ENCODE peak calls at places on chromosomes 5 and 9, in ten cellular contexts. V, X, H, U, Z, I, E, G, M and K are unnamed samples.

GRCh38 chr9:134373269-134373668 is 47.0 kb downstream of the RXRA start:
- DNase-seq in V (no peak), X (no peak), H (no peak), U (no peak), Z (no peak), I (no peak), E (no peak), G (no peak), M (no peak), K (no peak)

GRCh38 chr9:76725181-76725580 is 39.1 kb upstream of the PCA3 start:
- DNase-seq in V (no peak), X (no peak), H (no peak), U (no peak), Z (no peak), I (no peak), E (no peak), G (no peak), M (no peak), K (no peak)

GRCh38 chr5:115586525-115587146 is 15.6 kb downstream of the TICAM2 start:
- DNase-seq in V (peak; percentile 34), X (peak; percentile 71), H (no peak), U (no peak), Z (no peak), I (no peak), E (no peak), G (no peak), M (no peak), K (no peak)

GRCh38 chr9:83220737-83221136 is 157.8 kb upstream of the RASEF start:
- DNase-seq in V (no peak), X (peak; percentile 56), H (no peak), U (no peak), Z (peak; percentile 12), I (peak; percentile 89), E (no peak), G (no peak), M (no peak), K (no peak)

GRCh38 chr9:137578518-137579258 is at the start of gene DPH7:
- DNase-seq in V (peak; percentile 96), X (peak; percentile 88), H (peak; percentile 100), U (peak; percentile 99), Z (peak; percentile 97), I (peak; percentile 91), E (peak; percentile 97), G (peak; percentile 98), M (peak; percentile 99), K (peak; percentile 57)

GRCh38 chr9:8651126-8651525 is 851.5 kb upstream of the DMAC1 start:
- DNase-seq in V (no peak), X (no peak), H (no peak), U (no peak), Z (no peak), I (no peak), E (no peak), G (no peak), M (no peak), K (no peak)

GRCh38 chr9:89701221-89701798 is 96.5 kb downstream of the GADD45G start:
- DNase-seq in V (peak; percentile 77), X (no peak), H (peak; percentile 79), U (peak; percentile 67), Z (no peak), I (no peak), E (no peak), G (no peak), M (no peak), K (peak; percentile 47)

GRCh38 chr5:150023136-150023535 is 22.6 kb downstream of the HMGXB3 start:
- DNase-seq in V (no peak), X (no peak), H (no peak), U (no peak), Z (no peak), I (no peak), E (no peak), G (no peak), M (no peak), K (no peak)

GRCh38 chr5:147373328-147373727 is 136.5 kb downstream of the DPYSL3 start:
- DNase-seq in V (no peak), X (no peak), H (no peak), U (no peak), Z (no peak), I (no peak), E (no peak), G (no peak), M (no peak), K (no peak)

DNA sequence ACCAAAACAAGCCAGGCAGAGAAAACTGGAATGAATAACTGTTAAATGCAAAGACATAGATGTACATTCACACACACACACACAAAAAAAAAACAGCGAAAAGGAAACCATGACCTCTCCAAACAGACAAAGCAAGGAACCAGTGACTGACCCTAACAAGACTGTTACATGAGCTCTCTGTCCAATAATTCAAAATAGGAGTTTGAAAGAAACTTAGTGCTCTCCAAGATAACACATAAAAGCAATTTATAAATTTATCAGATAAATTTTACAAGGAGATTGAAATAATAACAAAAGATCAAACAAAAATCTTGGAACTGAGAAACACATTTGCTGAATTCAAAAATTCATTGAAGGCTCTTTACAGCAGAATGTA is 423.5 kb upstream of the RGMB start:
- DNase-seq in V (no peak), X (no peak), H (no peak), U (no peak), Z (no peak), I (no peak), E (no peak), G (no peak), M (no peak), K (no peak)
- TF ChIP-seq CTCF in V (no peak), X (no peak), H (no peak), U (no peak), Z (no peak), I (no peak), E (peak; percentile 2), G (no peak), M (no peak), K (no peak)

DNA sequence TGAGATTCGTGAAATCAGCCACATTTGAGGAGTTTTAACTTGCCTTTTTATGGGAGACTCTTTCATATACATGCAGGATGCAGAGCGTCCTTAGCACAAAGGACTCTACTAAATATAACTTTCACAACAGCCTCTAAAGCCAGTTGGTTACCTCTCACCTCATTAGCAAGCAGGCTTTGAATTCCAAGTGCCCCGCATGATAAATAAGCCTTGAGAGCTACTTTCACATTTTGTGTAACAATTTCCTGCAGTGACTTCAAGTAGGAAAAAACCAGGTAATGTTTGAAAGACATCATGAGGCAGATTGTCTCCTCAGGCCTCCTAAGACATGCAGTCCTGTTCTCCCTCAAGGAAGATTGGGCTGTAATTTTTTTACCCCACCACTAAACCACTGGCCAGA is 50.5 kb downstream of the RALGPS1 start:
- DNase-seq in V (no peak), X (peak; percentile 72), H (no peak), U (no peak), Z (no peak), I (no peak), E (peak; percentile 7), G (no peak), M (no peak), K (no peak)
- TF ChIP-seq CTCF in V (no peak), X (no peak), H (no peak), U (no peak), Z (no peak), I (no peak), E (no peak), G (no peak), M (no peak), K (no peak)

DNA sequence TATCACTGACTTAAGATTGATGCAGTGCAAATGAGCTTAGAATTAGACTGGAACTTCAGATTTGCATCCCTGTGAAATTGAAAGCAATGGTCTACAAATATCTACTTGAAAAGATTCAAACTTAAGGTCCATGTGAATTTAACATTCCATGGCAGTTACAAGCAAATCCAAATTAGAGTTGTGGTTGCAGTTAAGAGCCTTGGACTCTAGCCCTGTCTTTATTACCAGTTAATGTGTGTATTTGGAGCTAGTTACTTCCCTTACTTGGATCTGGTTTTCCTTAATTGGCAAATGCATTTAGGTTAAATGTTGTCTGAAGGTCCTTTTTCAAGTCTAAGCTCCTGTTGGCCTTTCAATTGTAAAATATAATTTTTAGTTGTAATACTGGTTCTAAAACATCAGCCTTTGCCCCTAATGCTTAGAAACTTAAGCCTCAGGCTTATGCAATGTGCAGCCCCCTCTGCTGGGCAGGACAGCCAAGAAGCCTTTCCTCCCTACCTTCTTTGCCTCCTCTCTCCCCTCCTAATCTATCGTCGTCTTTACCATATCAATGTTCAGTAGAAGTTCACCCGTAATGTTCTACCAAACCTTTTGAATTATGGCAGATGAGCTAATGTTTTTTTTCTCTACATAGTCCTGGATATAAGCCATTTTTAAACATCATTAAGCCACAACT is 59.5 kb downstream of the ERMP1 start:
- DNase-seq in V (no peak), X (no peak), H (no peak), U (no peak), Z (no peak), I (no peak), E (no peak), G (no peak), M (no peak), K (no peak)
- TF ChIP-seq CTCF in V (peak; percentile 21), X (no peak), H (no peak), U (no peak), Z (no peak), I (no peak), E (no peak), G (no peak), M (no peak), K (no peak)

GRCh38 chr9:136244116-136244775 is 1.4 kb downstream of the QSOX2 start:
- DNase-seq in V (peak; percentile 75), X (no peak), H (no peak), U (no peak), Z (no peak), I (no peak), E (no peak), G (no peak), M (no peak), K (peak; percentile 74)

GRCh38 chr9:136242248-136242647 is 3.4 kb downstream of the QSOX2 start:
- DNase-seq in V (no peak), X (no peak), H (no peak), U (no peak), Z (no peak), I (no peak), E (no peak), G (no peak), M (no peak), K (no peak)

GRCh38 chr9:136241540-136241939 is 4.1 kb downstream of the QSOX2 start:
- DNase-seq in V (no peak), X (no peak), H (no peak), U (no peak), Z (no peak), I (no peak), E (no peak), G (no peak), M (no peak), K (no peak)

GRCh38 chr9:136243631-136244030 is 2.0 kb downstream of the QSOX2 start:
- DNase-seq in V (no peak), X (no peak), H (no peak), U (no peak), Z (no peak), I (no peak), E (no peak), G (no peak), M (no peak), K (no peak)

DNA sequence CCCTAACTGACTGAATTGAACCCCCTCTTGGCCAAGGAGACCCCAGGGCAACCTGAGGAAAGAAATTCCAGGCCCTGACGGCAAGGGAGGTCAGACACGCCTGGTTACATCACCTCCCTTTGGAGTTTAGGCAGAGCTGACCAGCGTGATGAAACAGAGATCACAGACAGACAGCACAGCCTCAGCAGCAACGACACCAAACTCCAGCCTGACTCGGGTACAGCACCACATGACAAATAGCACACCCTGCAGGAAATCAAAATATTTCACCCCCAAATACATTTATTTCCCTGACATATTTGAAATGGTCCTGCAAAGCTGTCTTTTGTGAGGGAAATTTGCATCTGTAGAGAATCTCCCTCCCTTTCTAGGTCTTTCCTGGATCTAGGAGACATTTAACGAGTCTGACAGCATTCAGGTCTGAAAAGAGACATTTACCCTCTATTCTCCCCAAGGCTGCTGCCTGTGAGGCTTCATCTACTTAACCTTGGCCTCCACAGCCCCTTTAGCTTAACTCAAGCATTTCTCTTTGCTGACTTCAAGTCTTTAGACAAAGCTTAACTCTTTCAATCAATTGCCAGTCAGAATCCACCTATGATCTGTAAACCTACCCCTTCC is 2.6 kb downstream of the QSOX2 start:
- DNase-seq in V (peak; percentile 58), X (peak; percentile 10), H (no peak), U (no peak), Z (no peak), I (no peak), E (no peak), G (no peak), M (no peak), K (no peak)
- TF ChIP-seq CTCF in V (peak; percentile 76), X (no peak), H (peak; percentile 12), U (no peak), Z (no peak), I (no peak), E (no peak), G (no peak), M (no peak), K (peak; percentile 28)